ENCODE peak calls at places on chromosomes 2 and 18, in five cellular contexts. One of them, this sample, is unnamed.
A peak's percentile ranks its signal among the peaks of the same experiment; 100 is the strongest.

GRCh38 chr2:48414980-48415764 is 114.8 kb upstream of the STON1 start:
- DNase-seq in AG08396: no peak
- DNase-seq in stimulated activated CD4-positive, alpha-beta T cell treated with anti-CD3 and anti-CD28 coated beads, Interleukin-1b, Interleukin-23, amount 100 ng/mL, for 48 hours: no peak
- DNase-seq in CD4-positive, CD25-positive, alpha-beta regulatory T cell: no peak
- DNase-seq in GM10248: no peak
- DNase-seq in this sample: peak; percentile 85

GRCh38 chr2:159152119-159152778 is 134.3 kb downstream of the WDSUB1 start:
- DNase-seq in CD4-positive, CD25-positive, alpha-beta regulatory T cell: no peak
- DNase-seq in GM10248: no peak
- DNase-seq in stimulated activated CD4-positive, alpha-beta T cell treated with anti-CD3 and anti-CD28 coated beads, Interleukin-1b, Interleukin-23, amount 100 ng/mL, for 48 hours: no peak
- DNase-seq in AG08396: no peak
- DNase-seq in this sample: no peak

GRCh38 chr2:174634130-174635014 is 36.8 kb upstream of the WIPF1 start:
- DNase-seq in stimulated activated CD4-positive, alpha-beta T cell treated with anti-CD3 and anti-CD28 coated beads, Interleukin-1b, Interleukin-23, amount 100 ng/mL, for 48 hours: peak; percentile 60
- DNase-seq in AG08396: no peak
- DNase-seq in CD4-positive, CD25-positive, alpha-beta regulatory T cell: peak; percentile 60
- DNase-seq in GM10248: peak; percentile 49
- DNase-seq in this sample: no peak

GRCh38 chr2:212936572-212936971 is 214.8 kb downstream of the IKZF2 start:
- DNase-seq in GM10248: no peak
- DNase-seq in stimulated activated CD4-positive, alpha-beta T cell treated with anti-CD3 and anti-CD28 coated beads, Interleukin-1b, Interleukin-23, amount 100 ng/mL, for 48 hours: no peak
- DNase-seq in AG08396: no peak
- DNase-seq in CD4-positive, CD25-positive, alpha-beta regulatory T cell: no peak
- DNase-seq in this sample: no peak

GRCh38 chr2:8658064-8658862 is 23.6 kb upstream of the ID2 start:
- DNase-seq in GM10248: no peak
- DNase-seq in AG08396: no peak
- DNase-seq in stimulated activated CD4-positive, alpha-beta T cell treated with anti-CD3 and anti-CD28 coated beads, Interleukin-1b, Interleukin-23, amount 100 ng/mL, for 48 hours: no peak
- DNase-seq in CD4-positive, CD25-positive, alpha-beta regulatory T cell: no peak
- DNase-seq in this sample: no peak

GRCh38 chr2:37781028-37781427 is 109.6 kb upstream of the CDC42EP3 start:
- DNase-seq in GM10248: no peak
- DNase-seq in stimulated activated CD4-positive, alpha-beta T cell treated with anti-CD3 and anti-CD28 coated beads, Interleukin-1b, Interleukin-23, amount 100 ng/mL, for 48 hours: no peak
- DNase-seq in AG08396: no peak
- DNase-seq in CD4-positive, CD25-positive, alpha-beta regulatory T cell: no peak
- DNase-seq in this sample: no peak

GRCh38 chr2:20288941-20289340 is 61.7 kb downstream of the PUM2 start:
- DNase-seq in CD4-positive, CD25-positive, alpha-beta regulatory T cell: no peak
- DNase-seq in stimulated activated CD4-positive, alpha-beta T cell treated with anti-CD3 and anti-CD28 coated beads, Interleukin-1b, Interleukin-23, amount 100 ng/mL, for 48 hours: no peak
- DNase-seq in GM10248: no peak
- DNase-seq in AG08396: peak; percentile 22
- DNase-seq in this sample: no peak

GRCh38 chr2:869894-870293 is 80.8 kb upstream of the SNTG2 start:
- DNase-seq in stimulated activated CD4-positive, alpha-beta T cell treated with anti-CD3 and anti-CD28 coated beads, Interleukin-1b, Interleukin-23, amount 100 ng/mL, for 48 hours: no peak
- DNase-seq in GM10248: no peak
- DNase-seq in CD4-positive, CD25-positive, alpha-beta regulatory T cell: no peak
- DNase-seq in AG08396: no peak
- DNase-seq in this sample: no peak

GRCh38 chr2:148653437-148653836 is 8.9 kb downstream of the EPC2 start:
- DNase-seq in GM10248: peak; percentile 21
- DNase-seq in CD4-positive, CD25-positive, alpha-beta regulatory T cell: no peak
- DNase-seq in stimulated activated CD4-positive, alpha-beta T cell treated with anti-CD3 and anti-CD28 coated beads, Interleukin-1b, Interleukin-23, amount 100 ng/mL, for 48 hours: no peak
- DNase-seq in AG08396: no peak
- DNase-seq in this sample: no peak

GRCh38 chr2:231935207-231935524 is 9.0 kb upstream of the NPPC start:
- DNase-seq in CD4-positive, CD25-positive, alpha-beta regulatory T cell: no peak
- DNase-seq in stimulated activated CD4-positive, alpha-beta T cell treated with anti-CD3 and anti-CD28 coated beads, Interleukin-1b, Interleukin-23, amount 100 ng/mL, for 48 hours: no peak
- DNase-seq in GM10248: no peak
- DNase-seq in AG08396: no peak
- DNase-seq in this sample: no peak

GRCh38 chr2:51597086-51597485 is 565.2 kb upstream of the NRXN1 start:
- DNase-seq in GM10248: no peak
- DNase-seq in stimulated activated CD4-positive, alpha-beta T cell treated with anti-CD3 and anti-CD28 coated beads, Interleukin-1b, Interleukin-23, amount 100 ng/mL, for 48 hours: no peak
- DNase-seq in CD4-positive, CD25-positive, alpha-beta regulatory T cell: no peak
- DNase-seq in AG08396: no peak
- DNase-seq in this sample: no peak

GRCh38 chr2:66897181-66897580 is 462.3 kb downstream of the MEIS1 start:
- DNase-seq in stimulated activated CD4-positive, alpha-beta T cell treated with anti-CD3 and anti-CD28 coated beads, Interleukin-1b, Interleukin-23, amount 100 ng/mL, for 48 hours: no peak
- DNase-seq in CD4-positive, CD25-positive, alpha-beta regulatory T cell: no peak
- DNase-seq in GM10248: no peak
- DNase-seq in AG08396: no peak
- DNase-seq in this sample: no peak

GRCh38 chr18:25062720-25063119 is 289.2 kb downstream of the ZNF521 start:
- DNase-seq in CD4-positive, CD25-positive, alpha-beta regulatory T cell: no peak
- DNase-seq in GM10248: no peak
- DNase-seq in AG08396: no peak
- DNase-seq in stimulated activated CD4-positive, alpha-beta T cell treated with anti-CD3 and anti-CD28 coated beads, Interleukin-1b, Interleukin-23, amount 100 ng/mL, for 48 hours: no peak
- DNase-seq in this sample: no peak

GRCh38 chr2:215527738-215528137 is 91.9 kb upstream of the FN1 start:
- DNase-seq in AG08396: peak; percentile 36
- DNase-seq in GM10248: no peak
- DNase-seq in CD4-positive, CD25-positive, alpha-beta regulatory T cell: no peak
- DNase-seq in stimulated activated CD4-positive, alpha-beta T cell treated with anti-CD3 and anti-CD28 coated beads, Interleukin-1b, Interleukin-23, amount 100 ng/mL, for 48 hours: no peak
- DNase-seq in this sample: no peak